ENCODE peak calls at places on chromosomes 7 and 10, in six cellular contexts. Y is endodermal cell, L is A673, D is colonic mucosa, M is GM23248, Q is mesendoderm. R is an unnamed sample.

GRCh38 chr7:43694399-43694748 is 34.9 kb downstream of the COA1 start:
- DNase-seq in M (peak; percentile 92), Y (no peak), D (no peak), L (no peak), Q (no peak), R (no peak)

GRCh38 chr7:148697950-148698396 is 730 bp upstream of the CUL1 start:
- DNase-seq in Y (no peak), M (peak; percentile 38), Q (peak; percentile 48), D (peak; percentile 52), L (peak; percentile 19), R (no peak)

GRCh38 chr10:13016413-13016812 is 14.9 kb upstream of the CCDC3 start:
- DNase-seq in M (no peak), L (no peak), Y (no peak), Q (no peak), D (no peak), R (no peak)

GRCh38 chr7:8418627-8419245 is 14.7 kb upstream of the NXPH1 start:
- DNase-seq in Q (peak; percentile 63), M (peak; percentile 73), L (peak; percentile 65), Y (peak; percentile 75), D (peak; percentile 50), R (no peak)

GRCh38 chr10:119688033-119688508 is 36.9 kb downstream of the BAG3 start:
- DNase-seq in Q (peak; percentile 98), L (peak; percentile 49), Y (peak; percentile 80), M (no peak), D (no peak), R (no peak)

GRCh38 chr10:20017961-20018360 is 201.7 kb downstream of the PLXDC2 start:
- DNase-seq in Q (no peak), M (peak; percentile 2), Y (no peak), L (no peak), D (no peak), R (no peak)

GRCh38 chr7:110186334-110186733 is 904.6 kb upstream of the LRRN3 start:
- DNase-seq in Y (no peak), L (no peak), D (no peak), M (no peak), Q (no peak), R (no peak)

GRCh38 chr7:7695418-7695817 is 23.0 kb downstream of the RPA3 start:
- DNase-seq in L (no peak), D (no peak), Q (no peak), Y (no peak), M (no peak), R (no peak)

GRCh38 chr10:50417486-50417905 is 166.2 kb upstream of the ASAH2 start:
- DNase-seq in M (peak; percentile 60), D (no peak), L (peak; percentile 37), Y (no peak), Q (no peak), R (no peak)

GRCh38 chr7:89311886-89312285 is 516.3 kb upstream of the TEX47 start:
- DNase-seq in D (no peak), L (no peak), Q (peak; percentile 72), Y (no peak), M (no peak), R (no peak)
- H3K27ac ChIP-seq in D (no peak overlapping the region), L (no peak overlapping the region), Q (no peak overlapping the region), Y (no peak overlapping the region), M (no peak overlapping the region), R (no peak overlapping the region)

GRCh38 chr10:29181936-29182335 is 106.9 kb upstream of the LYZL1 start:
- DNase-seq in Y (no peak), D (no peak), L (no peak), M (peak; percentile 39), Q (no peak), R (no peak)

GRCh38 chr10:29174389-29174788 is 114.5 kb upstream of the LYZL1 start:
- DNase-seq in M (no peak), Q (no peak), D (no peak), L (no peak), Y (no peak), R (no peak)

GRCh38 chr10:29176845-29177244 is 112.0 kb upstream of the LYZL1 start:
- DNase-seq in L (no peak), D (no peak), Y (no peak), Q (no peak), M (no peak), R (no peak)

DNA sequence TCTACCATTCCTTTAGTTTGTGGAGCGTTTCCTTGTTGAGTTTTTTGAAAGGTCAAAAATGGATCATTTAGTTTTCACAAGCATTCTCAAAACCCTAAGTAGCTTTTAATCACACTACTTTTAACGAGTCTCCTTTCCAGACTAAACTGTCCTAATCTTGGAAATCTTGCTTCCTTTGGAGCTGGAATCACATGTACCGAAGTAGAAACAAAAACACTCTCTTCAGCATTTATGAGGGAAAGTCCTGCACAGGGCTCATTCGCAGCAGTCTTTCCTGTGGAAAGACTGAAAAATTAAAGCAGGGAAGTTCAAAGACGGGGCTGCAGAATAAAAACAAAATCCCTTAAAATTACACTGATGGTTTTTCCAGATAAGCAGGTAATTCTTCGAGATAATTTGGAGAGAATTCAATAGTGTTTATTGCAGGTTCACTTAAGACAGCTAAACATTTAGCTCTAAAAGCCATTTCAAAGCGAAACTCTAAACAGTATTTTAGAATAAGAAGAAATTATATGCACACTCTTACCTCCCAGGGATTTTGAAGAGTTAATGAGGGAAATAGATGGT is 111.5 kb upstream of the LYZL1 start:
- DNase-seq in M (no peak), L (peak; percentile 34), Y (no peak), Q (no peak), D (no peak), R (no peak)
- H3K4me3 ChIP-seq in M (no peak overlapping the region), L (peak overlapping the region; percentile 18), Y (no peak overlapping the region), Q (no peak overlapping the region), D (no peak overlapping the region), R (peak overlapping the region; percentile 2)

DNA sequence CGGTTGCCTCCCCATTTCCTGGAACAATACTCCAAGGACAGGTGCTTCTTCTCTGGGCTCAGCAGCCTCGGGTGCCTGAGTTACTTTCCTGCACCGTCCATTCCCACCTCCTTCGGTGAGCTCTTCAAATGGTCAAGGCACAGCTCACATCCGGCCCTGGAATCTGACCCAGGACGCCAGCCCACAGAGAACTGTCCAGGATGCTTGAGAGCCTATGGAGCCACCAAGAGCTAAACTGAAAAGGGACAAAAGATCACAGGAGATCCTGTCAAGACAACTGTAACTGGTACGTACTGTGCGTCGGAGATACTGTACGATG is 72.5 kb downstream of the CTBP2 start:
- DNase-seq in M (no peak), Q (no peak), L (no peak), Y (no peak), D (no peak), R (no peak)
- H3K27ac ChIP-seq in M (no peak overlapping the region), Q (no peak overlapping the region), L (no peak overlapping the region), Y (no peak overlapping the region), D (no peak overlapping the region), R (no peak overlapping the region)

GRCh38 chr7:73429218-73429617 is 4.4 kb upstream of the FZD9 start:
- DNase-seq in L (peak; percentile 48), Y (peak; percentile 82), M (peak; percentile 33), D (no peak), Q (peak; percentile 61), R (no peak)

GRCh38 chr7:73429622-73430505 is 3.7 kb upstream of the FZD9 start:
- DNase-seq in D (no peak), L (no peak), Q (no peak), Y (no peak), M (no peak), R (no peak)

GRCh38 chr7:73428697-73429005 is 4.9 kb upstream of the FZD9 start:
- DNase-seq in L (no peak), D (no peak), Y (no peak), M (no peak), Q (no peak), R (no peak)

GRCh38 chr7:73426016-73426415 is 7.6 kb upstream of the FZD9 start:
- DNase-seq in D (no peak), M (no peak), Y (no peak), L (no peak), Q (no peak), R (no peak)

DNA sequence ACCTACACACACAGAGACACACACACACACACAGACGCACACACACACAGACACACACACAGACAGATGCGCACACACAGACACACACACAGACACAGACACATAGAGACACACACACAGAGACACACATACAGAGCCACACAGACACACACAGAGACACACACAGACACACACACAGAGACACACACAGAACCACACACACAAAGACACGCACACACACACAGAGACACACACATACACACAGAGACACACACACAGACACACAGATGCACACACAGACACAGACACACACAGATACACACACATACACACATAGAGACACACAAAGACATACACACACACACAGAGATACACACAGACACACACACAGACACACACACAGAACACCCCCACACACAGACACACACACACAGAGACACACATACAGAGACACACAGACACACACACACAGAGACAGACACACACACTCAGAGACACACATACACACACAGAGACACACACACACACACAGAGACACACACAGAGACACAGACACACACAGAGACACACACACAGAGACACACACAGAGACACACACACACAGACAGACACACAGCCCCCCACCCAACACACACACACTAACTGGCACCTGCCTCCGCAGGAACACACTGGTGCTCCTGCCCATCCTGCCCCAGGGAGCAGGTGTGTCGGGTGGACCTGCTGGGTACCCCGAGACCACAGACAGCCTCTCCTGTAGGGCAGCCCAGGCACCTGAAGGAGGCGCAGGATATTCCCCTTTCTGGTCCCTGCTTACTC is 5.5 kb upstream of the FZD9 start:
- DNase-seq in L (no peak), D (no peak), Q (no peak), Y (peak; percentile 67), M (no peak), R (no peak)
- H3K4me3 ChIP-seq in L (no peak overlapping the region), D (no peak overlapping the region), Q (no peak overlapping the region), Y (no peak overlapping the region), M (no peak overlapping the region), R (no peak overlapping the region)

DNA sequence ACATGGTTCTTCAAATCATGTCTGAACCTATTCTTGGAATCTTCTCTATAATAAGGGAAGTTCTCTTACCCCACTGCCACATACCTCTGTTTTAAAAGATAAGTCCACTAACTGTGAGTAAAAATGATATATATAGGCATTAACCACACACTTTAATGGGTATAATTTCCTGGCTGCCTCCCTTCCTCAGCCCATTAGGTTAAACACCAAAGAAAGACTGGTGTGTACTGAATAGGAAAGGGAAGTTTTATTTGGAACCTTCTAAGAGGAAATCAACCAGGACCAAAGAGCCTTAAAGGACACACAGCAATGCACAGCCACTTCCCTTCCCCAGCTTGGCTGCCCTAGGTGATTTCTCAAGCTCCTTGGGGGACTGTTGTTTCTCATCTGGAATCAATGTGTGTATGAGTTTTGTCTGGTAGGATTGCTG is 5.0 kb upstream of the WBP1L start:
- DNase-seq in D (no peak), M (no peak), L (no peak), Q (no peak), Y (no peak), R (no peak)
- H3K27ac ChIP-seq in D (no peak overlapping the region), M (no peak overlapping the region), L (no peak overlapping the region), Q (no peak overlapping the region), Y (no peak overlapping the region), R (peak overlapping the region; percentile 3)

GRCh38 chr10:95330966-95331453 is 40.2 kb upstream of the PDLIM1 start:
- DNase-seq in D (no peak), M (no peak), L (no peak), Y (no peak), Q (no peak), R (no peak)
- H3K4me3 ChIP-seq in D (no peak overlapping the region), M (no peak overlapping the region), L (no peak overlapping the region), Y (no peak overlapping the region), Q (no peak overlapping the region), R (no peak overlapping the region)

DNA sequence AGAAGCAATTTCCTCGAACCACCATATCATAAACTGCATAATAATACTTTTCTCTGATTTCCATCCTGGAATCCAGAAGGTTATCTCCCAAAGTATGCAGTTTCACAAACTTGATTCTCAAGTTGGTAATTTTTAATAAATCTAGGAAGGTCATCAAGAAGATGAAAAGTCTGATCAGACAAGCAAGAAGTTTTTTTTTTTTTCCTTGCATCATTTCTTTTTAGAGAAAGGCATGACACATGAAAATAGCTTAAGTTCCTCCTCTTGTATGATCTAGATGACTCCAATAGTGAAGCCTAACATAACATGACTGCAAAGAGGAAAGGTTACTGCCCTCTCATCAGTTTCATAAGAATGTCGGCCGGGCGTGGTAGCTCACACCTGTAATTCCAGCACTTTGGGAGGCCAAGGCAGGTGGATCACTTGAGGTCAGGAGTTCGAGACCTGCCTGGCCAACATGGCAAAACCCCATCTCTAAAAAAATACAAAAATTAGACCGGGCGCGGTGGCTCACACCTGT is 22.2 kb downstream of the LAMB1 start:
- DNase-seq in D (no peak), Y (no peak), M (no peak), Q (no peak), L (no peak), R (no peak)
- H3K27ac ChIP-seq in D (no peak overlapping the region), Y (no peak overlapping the region), M (no peak overlapping the region), Q (no peak overlapping the region), L (no peak overlapping the region), R (no peak overlapping the region)